ENCODE peak calls at places on chromosomes 7 and 10, in seven cellular contexts. C is WERI-Rb-1, W is NB4, Y is mammary epithelial cell, T is HFFc6, K is Calu3, D is HFF-Myc. Q is an unnamed sample.
A peak's percentile ranks its signal among the peaks of the same experiment; 100 is the strongest.

GRCh38 chr7:151520419-151521229 is 929 bp upstream of the RHEB start:
- DNase-seq in C (no peak), W (no peak), Y (no peak), T (no peak), K (peak; percentile 67), D (no peak), Q (peak; percentile 54)

GRCh38 chr10:58352956-58353610 is 18.3 kb downstream of the UBE2D1 start:
- DNase-seq in C (no peak), W (no peak), Y (no peak), T (no peak), K (no peak), D (no peak), Q (no peak)

GRCh38 chr7:29843738-29844137 is 37.4 kb downstream of the WIPF3 start:
- DNase-seq in C (no peak), W (no peak), Y (no peak), T (no peak), K (no peak), D (no peak), Q (no peak)

GRCh38 chr10:50937230-50937907 is 51.9 kb upstream of the A1CF start:
- DNase-seq in C (no peak), W (peak; percentile 24), Y (peak; percentile 12), T (peak; percentile 50), K (peak; percentile 13), D (peak; percentile 15), Q (no peak)

GRCh38 chr10:58513189-58514101 is 773 bp downstream of the BICC1 start:
- DNase-seq in C (peak; percentile 66), W (peak; percentile 44), Y (peak; percentile 62), T (peak; percentile 55), K (peak; percentile 82), D (peak; percentile 73), Q (peak; percentile 1)

GRCh38 chr10:30151581-30152389 is 92.4 kb upstream of the JCAD start:
- DNase-seq in C (no peak), W (peak; percentile 74), Y (peak; percentile 94), T (peak; percentile 86), K (peak; percentile 24), D (peak; percentile 93), Q (peak; percentile 2)

GRCh38 chr7:151239837-151240459 is 7.7 kb downstream of the CHPF2 start:
- DNase-seq in C (no peak), W (no peak), Y (no peak), T (no peak), K (no peak), D (no peak), Q (no peak)

GRCh38 chr10:57992321-57993077 is 275.2 kb downstream of the IPMK start:
- DNase-seq in C (peak; percentile 28), W (no peak), Y (peak; percentile 88), T (no peak), K (peak; percentile 85), D (no peak), Q (no peak)

GRCh38 chr10:61031341-61031740 is 87.4 kb upstream of the RHOBTB1 start:
- DNase-seq in C (no peak), W (no peak), Y (no peak), T (no peak), K (no peak), D (no peak), Q (no peak)

GRCh38 chr10:113078282-113078907 is 128.3 kb downstream of the TCF7L2 start:
- DNase-seq in C (no peak), W (no peak), Y (no peak), T (no peak), K (no peak), D (no peak), Q (no peak)

GRCh38 chr10:22427890-22428571 is 82.7 kb downstream of the SPAG6 start:
- DNase-seq in C (peak; percentile 33), W (no peak), Y (peak; percentile 90), T (peak; percentile 79), K (peak; percentile 43), D (peak; percentile 97), Q (no peak)

GRCh38 chr10:86960003-86960862 is 1.8 kb downstream of the SNCG start:
- DNase-seq in C (peak; percentile 77), W (peak; percentile 91), Y (peak; percentile 49), T (peak; percentile 55), K (peak; percentile 57), D (no peak), Q (peak; percentile 53)
- TF ChIP-seq CTCF in C (peak; percentile 100), W (peak; percentile 99), Y (peak; percentile 99), T (peak; percentile 97), K (peak; percentile 64), D (peak; percentile 99), Q (peak; percentile 74)

DNA sequence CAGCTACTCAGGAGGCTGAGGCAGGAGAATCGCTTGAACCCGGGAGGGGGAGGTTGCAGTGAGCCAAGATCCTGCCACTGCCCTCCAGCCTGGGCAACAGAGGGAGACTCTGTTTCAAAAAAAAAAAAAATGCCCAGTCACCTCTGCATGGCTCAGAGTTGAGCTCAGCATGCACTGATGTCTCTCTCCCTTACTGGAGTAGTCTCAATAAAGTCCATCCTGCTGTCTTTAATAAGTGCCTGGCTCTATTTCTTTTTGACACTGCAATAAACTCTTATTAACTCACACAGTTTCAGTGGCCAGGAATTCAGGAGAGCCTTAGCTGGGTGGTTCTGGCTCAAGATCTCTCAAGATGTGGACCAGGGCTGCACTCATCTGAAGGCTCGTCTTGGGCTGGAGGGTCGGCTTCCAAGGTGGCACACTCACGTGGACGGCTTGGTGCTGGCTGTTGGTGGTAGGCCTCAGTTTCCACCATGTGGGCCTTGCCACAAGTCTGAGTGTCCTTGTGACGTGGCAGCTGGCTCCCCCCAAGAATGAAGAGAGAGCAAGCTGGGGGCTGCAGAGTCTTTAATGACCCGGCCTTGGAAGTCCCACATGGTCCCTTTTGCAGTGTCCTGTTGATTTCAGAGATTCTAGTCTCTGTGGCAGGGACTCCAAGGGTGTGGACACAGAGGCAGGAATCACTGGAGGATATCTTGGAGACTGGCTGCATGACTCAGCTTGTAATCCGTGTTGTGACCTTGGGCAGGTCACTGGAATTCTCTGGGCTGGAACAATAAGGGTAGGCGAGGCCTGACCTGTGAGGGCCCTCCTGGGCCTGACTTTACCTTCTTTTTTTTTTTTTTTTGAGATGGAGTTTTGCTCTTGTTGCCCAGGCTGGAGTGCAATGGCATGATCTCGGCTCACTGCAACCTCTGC is 85.9 kb upstream of the KMT2C start:
- DNase-seq in C (peak; percentile 22), W (no peak), Y (no peak), T (no peak), K (no peak), D (no peak), Q (no peak)
- TF ChIP-seq CTCF in C (no peak), W (no peak), Y (no peak), T (no peak), K (no peak), D (no peak), Q (no peak)

GRCh38 chr7:2713370-2713769 is 25.4 kb downstream of the AMZ1 start:
- DNase-seq in C (peak; percentile 41), W (peak; percentile 80), Y (no peak), T (no peak), K (no peak), D (no peak), Q (no peak)
- TF ChIP-seq CTCF in C (peak; percentile 17), W (peak; percentile 51), Y (no peak), T (no peak), K (no peak), D (no peak), Q (no peak)

GRCh38 chr10:43262043-43262901 is 4.6 kb downstream of the RASGEF1A start:
- DNase-seq in C (no peak), W (no peak), Y (no peak), T (no peak), K (no peak), D (no peak), Q (no peak)

GRCh38 chr10:43264987-43265798 is 1.7 kb downstream of the RASGEF1A start:
- DNase-seq in C (no peak), W (no peak), Y (no peak), T (no peak), K (no peak), D (no peak), Q (no peak)

GRCh38 chr10:43262902-43263466 is 3.9 kb downstream of the RASGEF1A start:
- DNase-seq in C (no peak), W (no peak), Y (no peak), T (no peak), K (no peak), D (no peak), Q (no peak)

GRCh38 chr10:43264324-43264986 is 2.4 kb downstream of the RASGEF1A start:
- DNase-seq in C (peak; percentile 57), W (no peak), Y (no peak), T (no peak), K (no peak), D (no peak), Q (no peak)

DNA sequence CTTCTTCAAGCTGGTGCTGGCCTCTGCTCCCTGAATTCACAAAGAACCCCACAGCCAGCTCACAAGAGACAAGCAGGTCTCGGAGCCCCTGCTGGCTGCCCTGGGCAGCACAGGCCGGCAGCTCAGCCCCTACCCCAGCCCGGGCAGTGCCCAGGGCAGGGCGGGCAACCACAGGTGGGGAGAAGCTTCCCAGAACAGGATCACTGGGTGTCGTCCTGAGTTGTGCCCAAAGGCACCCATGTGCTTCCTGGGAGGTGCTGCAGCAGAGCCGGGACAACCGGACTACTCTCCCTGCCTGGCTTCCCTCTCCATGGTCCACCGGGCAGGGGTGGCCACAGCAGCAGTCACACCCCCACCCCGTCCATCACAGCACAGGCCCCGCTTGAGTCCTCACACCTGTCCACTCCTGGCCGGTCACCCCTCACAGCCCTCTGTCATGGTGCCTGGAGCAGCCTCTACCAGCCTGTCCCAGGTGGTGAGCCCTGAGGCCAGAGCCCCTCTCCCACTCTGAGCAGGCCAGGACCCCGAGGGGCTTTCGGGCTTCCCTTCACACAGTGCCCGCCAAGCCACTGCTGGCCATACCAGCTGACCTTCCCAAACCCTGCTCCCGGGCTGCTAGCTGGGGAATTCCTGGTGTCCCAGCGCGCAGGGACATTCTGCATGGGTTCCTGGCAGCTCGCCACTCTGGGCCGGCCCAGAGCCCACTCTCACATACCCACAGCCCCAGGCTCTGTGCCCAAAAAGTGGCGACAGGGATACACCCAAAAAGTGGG is 3.1 kb downstream of the RASGEF1A start:
- DNase-seq in C (no peak), W (no peak), Y (no peak), T (no peak), K (peak; percentile 28), D (no peak), Q (no peak)
- TF ChIP-seq CTCF in C (peak; percentile 57), W (peak; percentile 22), Y (no peak), T (peak; percentile 44), K (peak; percentile 43), D (peak; percentile 34), Q (no peak)